ENCODE peak calls at places on chromosomes 16 and 17, in nine cellular contexts. W is neuronal stem cell; S is stimulated activated CD4-positive, alpha-beta T cell treated with anti-CD3 and anti-CD28 coated beads, TNF-alpha, amount 100 ng/mL, for 48 hours; E is B cell; T is EL; N is choroid plexus epithelial cell; C is OCI-LY7; Y is cardiac muscle cell; O is AG04450. H is an unnamed sample.

GRCh38 chr17:50608700-50609375 is 25.8 kb upstream of the ABCC3 start:
- DNase-seq in W (no peak), T (no peak), S (no peak), Y (no peak), N (no peak), O (no peak), E (no peak), C (no peak), H (no peak)

GRCh38 chr16:30095166-30096078 is 591 bp downstream of the YPEL3 start:
- DNase-seq in E (no peak), O (no peak), T (no peak), W (no peak), Y (no peak), C (no peak), S (no peak), N (no peak), H (no peak)

GRCh38 chr16:56607675-56608042 is 725 bp upstream of the MT2A start:
- DNase-seq in W (no peak), T (no peak), E (no peak), Y (no peak), C (no peak), N (no peak), O (no peak), S (no peak), H (no peak)

GRCh38 chr17:17877548-17878358 is 41.0 kb upstream of the SREBF1 start:
- DNase-seq in E (no peak), N (peak), W (peak), Y (peak), C (no peak), O (peak), T (peak), S (no peak), H (no peak)

GRCh38 chr17:30450125-30451027 is 26.8 kb upstream of the GOSR1 start:
- DNase-seq in T (peak), W (no peak), C (no peak), N (peak), O (no peak), S (no peak), Y (peak), E (no peak), H (no peak)

GRCh38 chr17:71633391-71633849 is 487.4 kb upstream of the SOX9 start:
- DNase-seq in E (no peak), Y (peak), S (no peak), N (peak), C (no peak), T (peak), O (peak), W (no peak), H (no peak)

GRCh38 chr17:63434951-63435571 is 11.0 kb downstream of the CYB561 start:
- DNase-seq in C (no peak), T (peak), N (no peak), W (no peak), E (peak), O (no peak), Y (peak), S (no peak), H (peak)

GRCh38 chr17:45332989-45333701 is 16.3 kb upstream of the MAP3K14 start:
- DNase-seq in T (peak), Y (peak), W (no peak), E (peak), N (no peak), C (peak), O (no peak), S (no peak), H (no peak)

GRCh38 chr16:83308414-83308813 is 499.4 kb upstream of the HSBP1 start:
- DNase-seq in W (no peak), C (no peak), E (no peak), T (no peak), O (no peak), Y (peak), S (no peak), N (no peak), H (no peak)

GRCh38 chr17:82248815-82249638 is 20.2 kb downstream of the SLC16A3 start:
- DNase-seq in S (no peak), O (no peak), E (peak), N (no peak), W (no peak), T (no peak), C (no peak), Y (no peak), H (no peak)

GRCh38 chr16:66293207-66293735 is 73.2 kb upstream of the CDH5 start:
- DNase-seq in S (no peak), T (no peak), W (no peak), C (no peak), O (no peak), Y (no peak), E (no peak), N (no peak), H (no peak)

GRCh38 chr17:15945493-15946209 is 721 bp downstream of the ADORA2B start:
- DNase-seq in W (no peak), T (peak), N (peak), E (peak), Y (peak), C (no peak), O (no peak), S (no peak), H (no peak)

GRCh38 chr17:10072086-10072485 is 126.3 kb downstream of the GAS7 start:
- DNase-seq in T (no peak), N (no peak), E (no peak), C (no peak), S (no peak), O (no peak), W (no peak), Y (no peak), H (no peak)

GRCh38 chr17:80270836-80271235 is 10.2 kb downstream of the RNF213 start:
- DNase-seq in C (peak), W (peak), T (peak), O (no peak), Y (peak), E (no peak), N (peak), S (peak), H (peak)

GRCh38 chr16:82761236-82761635 is 134.5 kb downstream of the CDH13 start:
- DNase-seq in N (peak), W (no peak), S (no peak), E (no peak), T (peak), Y (peak), C (no peak), O (peak), H (no peak)

GRCh38 chr17:17087424-17088103 is 45.3 kb downstream of the MPRIP start:
- DNase-seq in W (no peak), Y (no peak), T (no peak), E (no peak), O (no peak), S (no peak), N (no peak), C (no peak), H (no peak)

GRCh38 chr17:78154903-78155811 is 9.0 kb downstream of the C17orf99 start:
- DNase-seq in T (no peak), Y (peak), W (no peak), S (no peak), N (no peak), C (peak), O (no peak), E (peak), H (no peak)

GRCh38 chr16:78503501-78504110 is 404.2 kb downstream of the WWOX start:
- DNase-seq in T (peak), N (peak), Y (peak), O (no peak), E (peak), C (peak), S (peak), W (peak), H (peak)

GRCh38 chr17:17966399-17966798 is 5.8 kb downstream of the TOM1L2 start:
- DNase-seq in O (no peak), C (no peak), Y (no peak), S (no peak), E (no peak), W (no peak), T (no peak), N (no peak), H (no peak)

GRCh38 chr17:74430706-74431567 is 951 bp upstream of the GPRC5C start:
- DNase-seq in E (peak), W (peak), O (no peak), C (no peak), Y (peak), S (no peak), T (peak), N (peak), H (no peak)

GRCh38 chr16:85423186-85423550 is 190.0 kb upstream of the GSE1 start:
- DNase-seq in E (no peak), W (no peak), C (no peak), T (no peak), Y (no peak), N (no peak), O (no peak), S (no peak), H (no peak)

GRCh38 chr16:14502932-14503741 is 126.9 kb downstream of the PARN start:
- DNase-seq in S (no peak), C (no peak), T (peak), N (peak), Y (peak), E (no peak), O (peak), W (no peak), H (no peak)

GRCh38 chr17:5510776-5511175 is 24.4 kb downstream of the MIS12 start:
- DNase-seq in N (no peak), O (no peak), E (no peak), Y (no peak), W (no peak), S (no peak), T (no peak), C (no peak), H (no peak)

GRCh38 chr16:80993293-80993691 is 13.4 kb downstream of the CMC2 start:
- DNase-seq in E (no peak), S (no peak), N (peak), O (peak), C (no peak), T (peak), W (no peak), Y (peak), H (no peak)

H was measured in stimulated activated CD8-positive, alpha-beta memory T cell treated with anti-CD3 and anti-CD28 coated beads, Interleukin-15, amount 100 ng/mL, for 48 hours.